ENCODE peak calls at places on chromosomes 5 and 9, in ten cellular contexts. B is T follicular helper cell, Y is C1 segment of cervical spinal cord, S is fibroblast of the aortic adventitia, D is foreskin fibroblast, N is heart left ventricle, J is iris pigment epithelial cell, T is dermis blood vessel endothelial cell, E is non-pigmented ciliary epithelial cell, L is cardiac fibroblast. G is an unnamed sample.

GRCh38 chr5:43523662-43524072 is 8.7 kb upstream of the C5orf34 start:
- DNase-seq in B (no peak), Y (no peak), S (peak; percentile 3), D (peak; percentile 80), N (no peak), J (peak; percentile 3), T (no peak), E (no peak), L (no peak), G (no peak)

GRCh38 chr9:86563959-86564358 is 209.7 kb upstream of the TUT7 start:
- DNase-seq in B (no peak), Y (no peak), S (no peak), D (no peak), N (no peak), J (no peak), T (no peak), E (no peak), L (peak; percentile 5), G (no peak)

GRCh38 chr5:57066921-57067914 is 106.6 kb upstream of the GPBP1 start:
- DNase-seq in B (no peak), Y (no peak), S (peak; percentile 19), D (peak; percentile 7), N (no peak), J (peak; percentile 50), T (peak; percentile 40), E (peak; percentile 9), L (no peak), G (no peak)

GRCh38 chr9:69873401-69873950 is 52.9 kb downstream of the CFAP95 start:
- DNase-seq in B (no peak), Y (no peak), S (no peak), D (no peak), N (no peak), J (no peak), T (no peak), E (no peak), L (no peak), G (no peak)

GRCh38 chr5:149283611-149284480 is 12.2 kb downstream of the AFAP1L1 start:
- DNase-seq in B (no peak), Y (no peak), S (peak; percentile 40), D (peak; percentile 52), N (no peak), J (no peak), T (no peak), E (no peak), L (peak; percentile 41), G (no peak)

GRCh38 chr5:57666582-57666981 is 184.0 kb upstream of the ACTBL2 start:
- DNase-seq in B (no peak), Y (no peak), S (no peak), D (no peak), N (no peak), J (no peak), T (peak; percentile 75), E (no peak), L (peak; percentile 34), G (no peak)

GRCh38 chr5:38796000-38796738 is 49.6 kb upstream of the OSMR start:
- DNase-seq in B (no peak), Y (peak; percentile 26), S (peak; percentile 9), D (peak; percentile 56), N (no peak), J (peak; percentile 49), T (peak; percentile 60), E (no peak), L (peak; percentile 15), G (no peak)

GRCh38 chr9:72533322-72533721 is 11.9 kb downstream of the TMC1 start:
- DNase-seq in B (no peak), Y (no peak), S (peak; percentile 86), D (no peak), N (no peak), J (no peak), T (no peak), E (no peak), L (no peak), G (no peak)

GRCh38 chr9:12785251-12785880 is 10.5 kb downstream of the LURAP1L start:
- DNase-seq in B (no peak), Y (peak; percentile 32), S (peak; percentile 61), D (peak; percentile 36), N (no peak), J (peak; percentile 61), T (no peak), E (no peak), L (peak; percentile 28), G (no peak)

GRCh38 chr9:87677776-87678587 is 47.9 kb upstream of the CTSL start:
- DNase-seq in B (no peak), Y (no peak), S (no peak), D (no peak), N (no peak), J (no peak), T (no peak), E (no peak), L (no peak), G (no peak)

GRCh38 chr9:110128664-110129329 is 79.2 kb downstream of the C9orf152 start:
- DNase-seq in B (no peak), Y (no peak), S (no peak), D (no peak), N (no peak), J (no peak), T (no peak), E (no peak), L (peak; percentile 22), G (no peak)

GRCh38 chr5:136382071-136382470 is 16.7 kb upstream of the TRPC7 start:
- DNase-seq in B (no peak), Y (no peak), S (no peak), D (no peak), N (no peak), J (no peak), T (no peak), E (no peak), L (no peak), G (no peak)

GRCh38 chr9:114671605-114672004 is 10.4 kb downstream of the TEX48 start:
- DNase-seq in B (no peak), Y (no peak), S (peak; percentile 29), D (no peak), N (no peak), J (no peak), T (no peak), E (no peak), L (no peak), G (no peak)

GRCh38 chr5:26647781-26648180 is 390.6 kb downstream of the CDH9 start:
- DNase-seq in B (no peak), Y (no peak), S (no peak), D (no peak), N (no peak), J (no peak), T (no peak), E (no peak), L (no peak), G (no peak)

GRCh38 chr9:121765021-121765950 is 113.9 kb downstream of the DAB2IP start:
- DNase-seq in B (no peak), Y (no peak), S (peak; percentile 36), D (peak; percentile 82), N (peak; percentile 59), J (peak; percentile 35), T (peak; percentile 76), E (no peak), L (peak; percentile 57), G (no peak)

GRCh38 chr9:86052556-86053468 is 46.5 kb downstream of the GOLM1 start:
- DNase-seq in B (no peak), Y (no peak), S (no peak), D (no peak), N (no peak), J (no peak), T (no peak), E (no peak), L (no peak), G (no peak)

GRCh38 chr5:123350744-123351143 is 72.5 kb downstream of the CEP120 start:
- DNase-seq in B (no peak), Y (no peak), S (no peak), D (no peak), N (no peak), J (peak; percentile 16), T (no peak), E (no peak), L (no peak), G (no peak)

GRCh38 chr5:30581198-30581925 is 612.1 kb upstream of the CDH6 start:
- DNase-seq in B (no peak), Y (no peak), S (no peak), D (no peak), N (no peak), J (no peak), T (no peak), E (no peak), L (no peak), G (no peak)

GRCh38 chr9:36781532-36781931 is 208.8 kb downstream of the MELK start:
- DNase-seq in B (no peak), Y (no peak), S (no peak), D (peak; percentile 22), N (no peak), J (peak; percentile 32), T (peak; percentile 61), E (no peak), L (peak; percentile 5), G (no peak)

GRCh38 chr9:135212961-135213360 is 125.5 kb downstream of the OLFM1 start:
- DNase-seq in B (no peak), Y (no peak), S (no peak), D (no peak), N (no peak), J (no peak), T (no peak), E (no peak), L (no peak), G (no peak)

GRCh38 chr5:52988335-52989024 is 672 bp upstream of the ITGA2 start:
- DNase-seq in B (no peak), Y (no peak), S (no peak), D (no peak), N (no peak), J (no peak), T (peak; percentile 27), E (no peak), L (no peak), G (no peak)

GRCh38 chr5:14433202-14433601 is 148.4 kb upstream of the OTULINL start:
- DNase-seq in B (no peak), Y (no peak), S (no peak), D (no peak), N (no peak), J (no peak), T (no peak), E (no peak), L (no peak), G (no peak)

GRCh38 chr5:179166886-179167841 is 107.0 kb downstream of the ZNF354C start:
- DNase-seq in B (peak; percentile 31), Y (no peak), S (peak; percentile 68), D (peak; percentile 75), N (peak; percentile 52), J (peak; percentile 19), T (peak; percentile 31), E (no peak), L (peak; percentile 83), G (no peak)

GRCh38 chr9:91951944-91952520 is 2.0 kb upstream of the ROR2 start:
- DNase-seq in B (no peak), Y (no peak), S (peak; percentile 57), D (peak; percentile 58), N (no peak), J (peak; percentile 83), T (no peak), E (no peak), L (peak; percentile 59), G (no peak)

GRCh38 chr9:112696461-112696860 is 21.5 kb downstream of the INIP start:
- DNase-seq in B (no peak), Y (no peak), S (no peak), D (no peak), N (no peak), J (no peak), T (no peak), E (no peak), L (no peak), G (no peak)

G was measured in T1000.